ENCODE peak calls at places on chromosomes 16 and 17, in ten cellular contexts. One of them, this sample, is unnamed.

GRCh38 chr17:700504-701094 is 14.0 kb downstream of the VPS53 start:
- DNase-seq in left ventricle myocardium inferior: no peak
- DNase-seq in AG09309: no peak
- DNase-seq in sigmoid colon: no peak
- DNase-seq in Panc1: no peak
- DNase-seq in bronchial epithelial cell: peak
- DNase-seq in GM06990: no peak
- DNase-seq in dorsolateral prefrontal cortex: no peak
- DNase-seq in heart right ventricle: no peak
- DNase-seq in HL-60: no peak
- DNase-seq in this sample: no peak

GRCh38 chr16:180921-181667 is 835 bp downstream of the HBQ1 start:
- DNase-seq in left ventricle myocardium inferior: peak
- DNase-seq in AG09309: no peak
- DNase-seq in sigmoid colon: peak
- DNase-seq in Panc1: no peak
- DNase-seq in bronchial epithelial cell: peak
- DNase-seq in GM06990: peak
- DNase-seq in dorsolateral prefrontal cortex: peak
- DNase-seq in heart right ventricle: peak
- DNase-seq in HL-60: peak
- DNase-seq in this sample: no peak

GRCh38 chr17:32275060-32276042 is 9.7 kb downstream of the RHBDL3 start:
- DNase-seq in left ventricle myocardium inferior: peak
- DNase-seq in AG09309: peak
- DNase-seq in sigmoid colon: no peak
- DNase-seq in Panc1: no peak
- DNase-seq in bronchial epithelial cell: peak
- DNase-seq in GM06990: no peak
- DNase-seq in dorsolateral prefrontal cortex: no peak
- DNase-seq in heart right ventricle: peak
- DNase-seq in HL-60: peak
- DNase-seq in this sample: no peak

GRCh38 chr16:26344976-26345375 is 653.2 kb downstream of the HS3ST4 start:
- DNase-seq in left ventricle myocardium inferior: no peak
- DNase-seq in AG09309: no peak
- DNase-seq in sigmoid colon: no peak
- DNase-seq in Panc1: no peak
- DNase-seq in bronchial epithelial cell: no peak
- DNase-seq in GM06990: no peak
- DNase-seq in dorsolateral prefrontal cortex: no peak
- DNase-seq in heart right ventricle: no peak
- DNase-seq in HL-60: no peak
- DNase-seq in this sample: no peak

GRCh38 chr16:14511798-14512131 is 118.3 kb downstream of the PARN start:
- DNase-seq in left ventricle myocardium inferior: no peak
- DNase-seq in AG09309: no peak
- DNase-seq in sigmoid colon: no peak
- DNase-seq in Panc1: no peak
- DNase-seq in bronchial epithelial cell: peak
- DNase-seq in GM06990: no peak
- DNase-seq in dorsolateral prefrontal cortex: no peak
- DNase-seq in heart right ventricle: no peak
- DNase-seq in HL-60: no peak
- DNase-seq in this sample: no peak

GRCh38 chr17:48757524-48757961 is 29.0 kb upstream of the HOXB13 start:
- DNase-seq in left ventricle myocardium inferior: no peak
- DNase-seq in AG09309: no peak
- DNase-seq in sigmoid colon: peak
- DNase-seq in Panc1: no peak
- DNase-seq in bronchial epithelial cell: no peak
- DNase-seq in GM06990: no peak
- DNase-seq in dorsolateral prefrontal cortex: no peak
- DNase-seq in heart right ventricle: no peak
- DNase-seq in HL-60: no peak
- DNase-seq in this sample: no peak

GRCh38 chr16:54366943-54367342 is 80.4 kb upstream of the IRX3 start:
- DNase-seq in left ventricle myocardium inferior: no peak
- DNase-seq in AG09309: no peak
- DNase-seq in sigmoid colon: no peak
- DNase-seq in Panc1: no peak
- DNase-seq in bronchial epithelial cell: no peak
- DNase-seq in GM06990: no peak
- DNase-seq in dorsolateral prefrontal cortex: no peak
- DNase-seq in heart right ventricle: no peak
- DNase-seq in HL-60: no peak
- DNase-seq in this sample: no peak

GRCh38 chr16:20313741-20314140 is 13.6 kb downstream of the GP2 start:
- DNase-seq in left ventricle myocardium inferior: no peak
- DNase-seq in AG09309: no peak
- DNase-seq in sigmoid colon: no peak
- DNase-seq in Panc1: no peak
- DNase-seq in bronchial epithelial cell: no peak
- DNase-seq in GM06990: no peak
- DNase-seq in dorsolateral prefrontal cortex: no peak
- DNase-seq in heart right ventricle: no peak
- DNase-seq in HL-60: no peak
- DNase-seq in this sample: no peak

GRCh38 chr16:28981517-28981916 is 3.3 kb upstream of the LAT start:
- DNase-seq in left ventricle myocardium inferior: no peak
- DNase-seq in AG09309: no peak
- DNase-seq in sigmoid colon: no peak
- DNase-seq in Panc1: peak
- DNase-seq in bronchial epithelial cell: no peak
- DNase-seq in GM06990: no peak
- DNase-seq in dorsolateral prefrontal cortex: no peak
- DNase-seq in heart right ventricle: no peak
- DNase-seq in HL-60: peak
- DNase-seq in this sample: no peak

GRCh38 chr17:79281803-79282202 is 207.2 kb downstream of the ENGASE start:
- DNase-seq in left ventricle myocardium inferior: no peak
- DNase-seq in AG09309: no peak
- DNase-seq in sigmoid colon: no peak
- DNase-seq in Panc1: no peak
- DNase-seq in bronchial epithelial cell: no peak
- DNase-seq in GM06990: no peak
- DNase-seq in dorsolateral prefrontal cortex: no peak
- DNase-seq in heart right ventricle: no peak
- DNase-seq in HL-60: no peak
- DNase-seq in this sample: no peak

GRCh38 chr17:80456465-80457235 is 19.8 kb downstream of the NPTX1 start:
- DNase-seq in left ventricle myocardium inferior: peak
- DNase-seq in AG09309: no peak
- DNase-seq in sigmoid colon: peak
- DNase-seq in Panc1: no peak
- DNase-seq in bronchial epithelial cell: no peak
- DNase-seq in GM06990: no peak
- DNase-seq in dorsolateral prefrontal cortex: no peak
- DNase-seq in heart right ventricle: peak
- DNase-seq in HL-60: no peak
- DNase-seq in this sample: no peak

GRCh38 chr17:82828875-82829487 is 10.8 kb downstream of the ZNF750 start:
- DNase-seq in left ventricle myocardium inferior: no peak
- DNase-seq in AG09309: no peak
- DNase-seq in sigmoid colon: peak
- DNase-seq in Panc1: no peak
- DNase-seq in bronchial epithelial cell: no peak
- DNase-seq in GM06990: no peak
- DNase-seq in dorsolateral prefrontal cortex: no peak
- DNase-seq in heart right ventricle: no peak
- DNase-seq in HL-60: no peak
- DNase-seq in this sample: no peak

GRCh38 chr17:61157246-61157887 is 242.3 kb upstream of the TBX2 start:
- DNase-seq in left ventricle myocardium inferior: no peak
- DNase-seq in AG09309: peak
- DNase-seq in sigmoid colon: no peak
- DNase-seq in Panc1: no peak
- DNase-seq in bronchial epithelial cell: no peak
- DNase-seq in GM06990: no peak
- DNase-seq in dorsolateral prefrontal cortex: peak
- DNase-seq in heart right ventricle: no peak
- DNase-seq in HL-60: no peak
- DNase-seq in this sample: no peak

GRCh38 chr16:74898667-74899066 is 86.3 kb downstream of the WDR59 start:
- DNase-seq in left ventricle myocardium inferior: no peak
- DNase-seq in AG09309: no peak
- DNase-seq in sigmoid colon: no peak
- DNase-seq in Panc1: no peak
- DNase-seq in bronchial epithelial cell: no peak
- DNase-seq in GM06990: no peak
- DNase-seq in dorsolateral prefrontal cortex: no peak
- DNase-seq in heart right ventricle: no peak
- DNase-seq in HL-60: no peak
- DNase-seq in this sample: no peak

GRCh38 chr16:76634847-76635697 is 357.9 kb downstream of the CNTNAP4 start:
- DNase-seq in left ventricle myocardium inferior: no peak
- DNase-seq in AG09309: no peak
- DNase-seq in sigmoid colon: no peak
- DNase-seq in Panc1: no peak
- DNase-seq in bronchial epithelial cell: no peak
- DNase-seq in GM06990: no peak
- DNase-seq in dorsolateral prefrontal cortex: no peak
- DNase-seq in heart right ventricle: peak
- DNase-seq in HL-60: no peak
- DNase-seq in this sample: no peak

GRCh38 chr16:87461466-87461975 is 31.3 kb downstream of the ZCCHC14 start:
- DNase-seq in left ventricle myocardium inferior: peak
- DNase-seq in AG09309: no peak
- DNase-seq in sigmoid colon: peak
- DNase-seq in Panc1: peak
- DNase-seq in bronchial epithelial cell: peak
- DNase-seq in GM06990: peak
- DNase-seq in dorsolateral prefrontal cortex: no peak
- DNase-seq in heart right ventricle: peak
- DNase-seq in HL-60: no peak
- DNase-seq in this sample: peak

GRCh38 chr17:77516902-77517301 is 376.1 kb downstream of the SEC14L1 start:
- DNase-seq in left ventricle myocardium inferior: no peak
- DNase-seq in AG09309: no peak
- DNase-seq in sigmoid colon: no peak
- DNase-seq in Panc1: no peak
- DNase-seq in bronchial epithelial cell: peak
- DNase-seq in GM06990: no peak
- DNase-seq in dorsolateral prefrontal cortex: no peak
- DNase-seq in heart right ventricle: no peak
- DNase-seq in HL-60: no peak
- DNase-seq in this sample: no peak

GRCh38 chr17:41492351-41492750 is 2.6 kb upstream of the KRT36 start:
- DNase-seq in left ventricle myocardium inferior: no peak
- DNase-seq in AG09309: no peak
- DNase-seq in sigmoid colon: no peak
- DNase-seq in Panc1: no peak
- DNase-seq in bronchial epithelial cell: no peak
- DNase-seq in GM06990: no peak
- DNase-seq in dorsolateral prefrontal cortex: no peak
- DNase-seq in heart right ventricle: no peak
- DNase-seq in HL-60: no peak
- DNase-seq in this sample: no peak

GRCh38 chr16:62035115-62036092 is 834 bp downstream of the CDH8 start:
- DNase-seq in left ventricle myocardium inferior: no peak
- DNase-seq in AG09309: no peak
- DNase-seq in sigmoid colon: no peak
- DNase-seq in Panc1: no peak
- DNase-seq in bronchial epithelial cell: no peak
- DNase-seq in GM06990: no peak
- DNase-seq in dorsolateral prefrontal cortex: peak
- DNase-seq in heart right ventricle: no peak
- DNase-seq in HL-60: no peak
- DNase-seq in this sample: no peak

GRCh38 chr16:17497648-17498047 is 26.9 kb upstream of the XYLT1 start:
- DNase-seq in left ventricle myocardium inferior: no peak
- DNase-seq in AG09309: no peak
- DNase-seq in sigmoid colon: no peak
- DNase-seq in Panc1: no peak
- DNase-seq in bronchial epithelial cell: no peak
- DNase-seq in GM06990: no peak
- DNase-seq in dorsolateral prefrontal cortex: no peak
- DNase-seq in heart right ventricle: no peak
- DNase-seq in HL-60: no peak
- DNase-seq in this sample: no peak

GRCh38 chr17:37742762-37743611 is 1.9 kb downstream of the HNF1B start:
- DNase-seq in left ventricle myocardium inferior: no peak
- DNase-seq in AG09309: no peak
- DNase-seq in sigmoid colon: no peak
- DNase-seq in Panc1: no peak
- DNase-seq in bronchial epithelial cell: no peak
- DNase-seq in GM06990: peak
- DNase-seq in dorsolateral prefrontal cortex: no peak
- DNase-seq in heart right ventricle: no peak
- DNase-seq in HL-60: no peak
- DNase-seq in this sample: no peak

GRCh38 chr16:57994778-57995177 is 5.7 kb downstream of the ZNF319 start:
- DNase-seq in left ventricle myocardium inferior: peak
- DNase-seq in AG09309: no peak
- DNase-seq in sigmoid colon: no peak
- DNase-seq in Panc1: no peak
- DNase-seq in bronchial epithelial cell: peak
- DNase-seq in GM06990: no peak
- DNase-seq in dorsolateral prefrontal cortex: no peak
- DNase-seq in heart right ventricle: peak
- DNase-seq in HL-60: no peak
- DNase-seq in this sample: no peak
- TF ChIP-seq CTCF in left ventricle myocardium inferior: peak
- TF ChIP-seq CTCF in AG09309: peak
- TF ChIP-seq CTCF in sigmoid colon: no peak
- TF ChIP-seq CTCF in Panc1: no peak
- TF ChIP-seq CTCF in bronchial epithelial cell: peak
- TF ChIP-seq CTCF in GM06990: peak
- TF ChIP-seq CTCF in dorsolateral prefrontal cortex: no peak
- TF ChIP-seq CTCF in heart right ventricle: peak
- TF ChIP-seq CTCF in HL-60: peak
- TF ChIP-seq CTCF in this sample: peak

GRCh38 chr16:70744366-70744765 is 56.6 kb downstream of the VAC14 start:
- DNase-seq in left ventricle myocardium inferior: no peak
- DNase-seq in AG09309: no peak
- DNase-seq in sigmoid colon: no peak
- DNase-seq in Panc1: no peak
- DNase-seq in bronchial epithelial cell: no peak
- DNase-seq in GM06990: no peak
- DNase-seq in dorsolateral prefrontal cortex: no peak
- DNase-seq in heart right ventricle: no peak
- DNase-seq in HL-60: no peak
- DNase-seq in this sample: no peak
- H3K4me3 ChIP-seq in left ventricle myocardium inferior: no peak
- H3K4me3 ChIP-seq in AG09309: no peak
- H3K4me3 ChIP-seq in sigmoid colon: no peak
- H3K4me3 ChIP-seq in Panc1: no peak
- H3K4me3 ChIP-seq in bronchial epithelial cell: no peak
- H3K4me3 ChIP-seq in GM06990: no peak
- H3K4me3 ChIP-seq in dorsolateral prefrontal cortex: no peak
- H3K4me3 ChIP-seq in heart right ventricle: no peak
- H3K4me3 ChIP-seq in HL-60: no peak
- H3K4me3 ChIP-seq in this sample: no peak

GRCh38 chr17:57549996-57550395 is 195.1 kb downstream of the CCDC182 start:
- DNase-seq in left ventricle myocardium inferior: no peak
- DNase-seq in AG09309: no peak
- DNase-seq in sigmoid colon: no peak
- DNase-seq in Panc1: no peak
- DNase-seq in bronchial epithelial cell: no peak
- DNase-seq in GM06990: no peak
- DNase-seq in dorsolateral prefrontal cortex: no peak
- DNase-seq in heart right ventricle: no peak
- DNase-seq in HL-60: no peak
- DNase-seq in this sample: no peak
- TF ChIP-seq CTCF in left ventricle myocardium inferior: no peak
- TF ChIP-seq CTCF in AG09309: no peak
- TF ChIP-seq CTCF in sigmoid colon: no peak
- TF ChIP-seq CTCF in Panc1: no peak
- TF ChIP-seq CTCF in bronchial epithelial cell: no peak
- TF ChIP-seq CTCF in GM06990: no peak
- TF ChIP-seq CTCF in dorsolateral prefrontal cortex: no peak
- TF ChIP-seq CTCF in heart right ventricle: no peak
- TF ChIP-seq CTCF in HL-60: no peak
- TF ChIP-seq CTCF in this sample: no peak

GRCh38 chr17:16477666-16478065 is 14.3 kb downstream of the LRRC75A start:
- DNase-seq in left ventricle myocardium inferior: no peak
- DNase-seq in AG09309: no peak
- DNase-seq in sigmoid colon: no peak
- DNase-seq in Panc1: no peak
- DNase-seq in bronchial epithelial cell: no peak
- DNase-seq in GM06990: no peak
- DNase-seq in dorsolateral prefrontal cortex: no peak
- DNase-seq in heart right ventricle: no peak
- DNase-seq in HL-60: no peak
- DNase-seq in this sample: no peak
- H3K4me3 ChIP-seq in left ventricle myocardium inferior: no peak
- H3K4me3 ChIP-seq in AG09309: no peak
- H3K4me3 ChIP-seq in sigmoid colon: no peak
- H3K4me3 ChIP-seq in Panc1: no peak
- H3K4me3 ChIP-seq in bronchial epithelial cell: no peak
- H3K4me3 ChIP-seq in GM06990: no peak
- H3K4me3 ChIP-seq in dorsolateral prefrontal cortex: no peak
- H3K4me3 ChIP-seq in heart right ventricle: no peak
- H3K4me3 ChIP-seq in HL-60: no peak
- H3K4me3 ChIP-seq in this sample: no peak